ENCODE peak calls at places on chromosomes 3 and 15, in eight cellular contexts. R is cardiac muscle cell; F is neuronal stem cell; S is CD8-positive, alpha-beta memory T cell; K is PC-3; T is brain microvascular endothelial cell; G is IMR-90; B is right atrium auricular region. V is an unnamed sample.

GRCh38 chr3:183892610-183893214 is 8.0 kb upstream of the PARL start:
- DNase-seq in T (no peak), S (no peak), R (no peak), K (no peak), B (no peak), G (no peak), F (no peak), V (no peak)

GRCh38 chr15:68352401-68353062 is 75.0 kb downstream of the FEM1B start:
- DNase-seq in R (no peak), B (peak; percentile 76), S (no peak), T (peak; percentile 96), K (peak; percentile 97), F (no peak), G (peak; percentile 98), V (peak; percentile 91)

GRCh38 chr3:114005406-114005987 is 50.8 kb downstream of the CCDC191 start:
- DNase-seq in G (no peak), F (no peak), S (no peak), R (no peak), T (no peak), B (no peak), K (no peak), V (no peak)

GRCh38 chr15:42100021-42100800 is 5.8 kb upstream of the PLA2G4D start:
- DNase-seq in F (no peak), R (no peak), T (peak; percentile 14), S (no peak), G (peak; percentile 6), K (peak; percentile 86), B (peak; percentile 40), V (no peak)

GRCh38 chr3:79247367-79248103 is 520.3 kb downstream of the ROBO1 start:
- DNase-seq in R (no peak), T (peak; percentile 44), G (peak; percentile 84), F (no peak), S (no peak), K (no peak), B (no peak), V (no peak)

GRCh38 chr3:42182555-42182954 is 83.4 kb downstream of the CCK start:
- DNase-seq in G (peak; percentile 49), S (no peak), F (no peak), R (peak; percentile 20), B (no peak), T (peak; percentile 66), K (no peak), V (no peak)

GRCh38 chr15:85821545-85821944 is 26.8 kb upstream of the KLHL25 start:
- DNase-seq in G (no peak), F (no peak), T (no peak), S (no peak), B (no peak), K (no peak), R (no peak), V (no peak)

GRCh38 chr3:190811775-190812480 is 50.6 kb downstream of the GMNC start:
- DNase-seq in K (peak; percentile 83), T (peak; percentile 65), R (peak; percentile 79), B (no peak), F (peak; percentile 73), S (no peak), G (peak; percentile 60), V (no peak)

GRCh38 chr3:29099296-29099695 is 181.6 kb upstream of the RBMS3 start:
- DNase-seq in K (no peak), G (peak; percentile 10), R (peak; percentile 23), F (no peak), B (no peak), S (no peak), T (no peak), V (no peak)

GRCh38 chr3:5197022-5197421 is 9.5 kb downstream of the EDEM1 start:
- DNase-seq in B (no peak), K (no peak), S (no peak), G (peak; percentile 60), T (no peak), F (no peak), R (no peak), V (no peak)

GRCh38 chr3:197241173-197241572 is 57.2 kb downstream of the DLG1 start:
- DNase-seq in G (peak; percentile 22), F (no peak), K (no peak), B (no peak), S (no peak), R (no peak), T (no peak), V (no peak)

GRCh38 chr3:45785626-45786150 is 10.6 kb downstream of the SLC6A20 start:
- DNase-seq in K (no peak), G (no peak), B (peak; percentile 42), T (no peak), R (no peak), F (no peak), S (no peak), V (no peak)

GRCh38 chr3:175338775-175339535 is 479.8 kb downstream of the NAALADL2 start:
- DNase-seq in S (no peak), T (peak; percentile 63), K (peak; percentile 74), B (no peak), F (no peak), G (peak; percentile 73), R (no peak), V (peak; percentile 5)

GRCh38 chr15:75695206-75695605 is 17.4 kb downstream of the CSPG4 start:
- DNase-seq in S (no peak), K (no peak), F (no peak), T (no peak), G (no peak), R (no peak), B (no peak), V (no peak)

GRCh38 chr3:37052860-37053259 is 59.5 kb downstream of the MLH1 start:
- DNase-seq in T (no peak), K (no peak), B (no peak), S (no peak), G (no peak), F (no peak), R (no peak), V (no peak)

GRCh38 chr3:158718490-158719170 is 13.6 kb downstream of the RARRES1 start:
- DNase-seq in B (no peak), K (peak; percentile 95), R (no peak), F (no peak), G (peak; percentile 94), S (no peak), T (peak; percentile 95), V (no peak)

GRCh38 chr3:53255360-53255774 is 455 bp downstream of the TKT start:
- DNase-seq in G (no peak), T (no peak), F (no peak), K (no peak), R (no peak), B (no peak), S (no peak), V (no peak)

GRCh38 chr3:14890470-14890869 is 56.9 kb upstream of the NR2C2 start:
- DNase-seq in G (no peak), B (no peak), S (no peak), T (no peak), F (no peak), K (no peak), R (no peak), V (no peak)

GRCh38 chr3:27596920-27597319 is 112.7 kb upstream of the SLC4A7 start:
- DNase-seq in K (peak; percentile 31), G (peak; percentile 46), S (no peak), R (no peak), T (peak; percentile 56), B (no peak), F (no peak), V (no peak)

GRCh38 chr15:61906961-61907752 is 153.1 kb downstream of the VPS13C start:
- DNase-seq in K (peak; percentile 80), B (no peak), T (no peak), G (peak; percentile 1), R (no peak), S (no peak), F (no peak), V (no peak)

GRCh38 chr15:61910839-61911369 is 149.3 kb downstream of the VPS13C start:
- DNase-seq in F (no peak), S (no peak), K (no peak), G (peak; percentile 56), R (no peak), T (no peak), B (no peak), V (no peak)

GRCh38 chr15:61908241-61908640 is 152.0 kb downstream of the VPS13C start:
- DNase-seq in K (no peak), B (no peak), R (no peak), G (no peak), F (no peak), S (no peak), T (no peak), V (no peak)

DNA sequence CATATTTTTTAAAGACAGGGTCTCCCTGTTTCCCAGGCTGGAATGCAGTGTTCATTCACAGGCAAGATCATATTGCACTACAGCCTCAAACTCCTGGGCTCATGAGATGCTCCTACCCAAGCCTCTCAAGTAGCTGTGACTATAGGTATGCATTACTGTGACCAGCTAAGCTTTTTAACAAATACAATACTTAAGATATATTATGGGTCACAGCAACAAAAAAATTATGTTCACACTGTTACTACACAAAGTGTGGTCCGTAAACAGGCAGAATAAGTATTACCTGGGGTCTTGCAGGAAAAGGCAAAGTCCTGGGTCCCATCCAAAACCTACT is 152.5 kb downstream of the VPS13C start:
- DNase-seq in K (no peak), S (no peak), T (no peak), B (no peak), R (no peak), F (no peak), G (no peak), V (no peak)
- H3K36me3 ChIP-seq in K (no peaks in the 10 kb centered on the region), S (peaks cover 21% of the 10 kb centered on the region), T (peaks cover 2% of the 10 kb centered on the region), B (peaks cover 25% of the 10 kb centered on the region), R (peaks cover 12% of the 10 kb centered on the region), F (peaks cover 3% of the 10 kb centered on the region), G (peaks cover 3% of the 10 kb centered on the region), V (peaks cover 23% of the 10 kb centered on the region)

GRCh38 chr15:64017082-64017588 is 29.1 kb downstream of the DAPK2 start:
- DNase-seq in S (no peak), G (peak; percentile 49), B (no peak), T (peak; percentile 52), K (peak; percentile 91), F (no peak), R (no peak), V (no peak)
- H3K27ac ChIP-seq in S (no peak overlapping the region), G (no peak overlapping the region), B (peak overlapping the region; percentile 80), T (no peak overlapping the region), K (peak overlapping the region; percentile 85), F (no peak overlapping the region), R (no peak overlapping the region), V (no peak overlapping the region)

DNA sequence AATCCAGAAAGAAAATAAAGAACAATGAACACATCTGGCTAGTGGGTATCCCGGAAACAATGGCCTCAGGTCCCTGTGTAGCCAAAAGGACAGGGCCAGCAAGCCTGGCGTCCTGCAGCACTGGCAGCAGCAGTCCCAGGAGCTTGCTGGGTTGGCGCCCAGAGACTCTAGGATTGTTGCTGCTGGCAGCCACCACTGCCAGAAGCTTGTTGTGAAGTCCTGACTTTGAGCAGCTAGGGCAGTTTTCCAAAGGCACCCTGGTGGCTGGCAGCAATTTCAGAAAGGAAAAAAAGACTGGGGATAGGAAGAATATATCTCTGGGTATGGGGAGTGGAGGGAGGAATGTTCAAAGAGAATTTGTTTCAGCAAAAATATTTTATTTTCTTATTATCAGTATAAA is 11.3 kb downstream of the SHQ1 start:
- DNase-seq in K (no peak), G (no peak), F (no peak), T (no peak), R (no peak), B (no peak), S (no peak), V (peak; percentile 54)
- H3K36me3 ChIP-seq in K (peaks cover 13% of the 10 kb centered on the region), G (peaks cover 15% of the 10 kb centered on the region), F (peaks cover 7% of the 10 kb centered on the region), T (peaks cover 17% of the 10 kb centered on the region), R (peaks cover 23% of the 10 kb centered on the region), B (peaks cover 32% of the 10 kb centered on the region), S (peaks cover 28% of the 10 kb centered on the region), V (no peaks in the 10 kb centered on the region)

DNA sequence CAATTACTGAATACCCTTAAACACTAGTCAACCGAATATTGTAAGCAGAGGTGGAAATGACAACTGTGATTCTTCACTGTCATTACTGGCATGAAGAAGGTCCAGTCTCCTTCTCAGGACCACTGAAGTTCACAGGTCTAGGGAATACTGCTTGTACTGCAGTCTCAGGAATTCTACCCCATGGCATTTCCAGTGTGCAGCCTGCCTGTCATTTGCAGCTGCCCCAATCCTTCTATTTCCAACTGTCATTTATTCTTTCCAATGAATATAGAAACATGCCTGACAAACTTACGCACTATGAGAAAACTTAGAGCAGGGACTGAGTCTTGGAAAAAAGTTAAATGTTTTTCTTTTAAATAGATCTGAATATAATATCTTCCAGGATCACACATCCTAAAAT is 308.0 kb upstream of the THBS1 start:
- DNase-seq in F (no peak), G (no peak), S (no peak), T (no peak), R (no peak), B (no peak), K (no peak), V (no peak)
- H3K27ac ChIP-seq in F (no peak overlapping the region), G (no peak overlapping the region), S (no peak overlapping the region), T (no peak overlapping the region), R (no peak overlapping the region), B (no peak overlapping the region), K (peak overlapping the region; percentile 97), V (no peak overlapping the region)